ENCODE peak calls at places on chromosomes 6 and 20, in seven cellular contexts. P is tibial nerve, X is mucosa of descending colon, S is lung microvascular endothelial cell, K is AML-193, L is HTR-8/SVneo, R is fibroblast of lung. Z is an unnamed sample.
A peak's percentile ranks its signal among the peaks of the same experiment; 100 is the strongest.

GRCh38 chr6:958531-958930 is 265.6 kb upstream of the EXOC2 start:
- DNase-seq in K (no peak), P (no peak), S (no peak), X (no peak), R (peak; percentile 88), L (no peak), Z (no peak)

GRCh38 chr6:110618591-110619267 is 142.3 kb upstream of the SLC22A16 start:
- DNase-seq in X (no peak), K (no peak), R (peak; percentile 15), S (peak; percentile 52), P (no peak), L (peak; percentile 6), Z (no peak)

GRCh38 chr6:140078552-140079126 is 704.2 kb upstream of the CITED2 start:
- DNase-seq in L (peak; percentile 33), X (no peak), R (peak; percentile 96), P (no peak), K (no peak), S (peak; percentile 55), Z (no peak)

GRCh38 chr20:50713677-50714101 is 17.7 kb upstream of the PARD6B start:
- DNase-seq in X (no peak), P (peak; percentile 48), R (peak; percentile 73), K (no peak), L (peak; percentile 72), S (no peak), Z (no peak)

GRCh38 chr20:37741055-37741454 is 47.2 kb downstream of the CTNNBL1 start:
- DNase-seq in P (no peak), X (no peak), L (no peak), S (no peak), R (peak; percentile 35), K (no peak), Z (no peak)

GRCh38 chr6:140415266-140415665 is 1040.8 kb upstream of the CITED2 start:
- DNase-seq in X (no peak), L (no peak), S (no peak), R (no peak), K (no peak), P (no peak), Z (no peak)

GRCh38 chr6:167668019-167668753 is 158.5 kb upstream of the AFDN start:
- DNase-seq in L (no peak), R (no peak), S (peak; percentile 98), X (no peak), K (no peak), P (peak; percentile 56), Z (no peak)

GRCh38 chr6:25423358-25423757 is 144.2 kb downstream of the CARMIL1 start:
- DNase-seq in X (no peak), S (no peak), K (no peak), L (no peak), P (no peak), R (no peak), Z (no peak)

GRCh38 chr6:17910178-17910577 is 77.3 kb downstream of the KIF13A start:
- DNase-seq in K (no peak), X (no peak), R (peak; percentile 27), L (no peak), S (peak; percentile 10), P (no peak), Z (no peak)

GRCh38 chr6:143279385-143279784 is 171.1 kb downstream of the ADAT2 start:
- DNase-seq in L (peak; percentile 27), S (peak; percentile 62), P (no peak), X (no peak), R (peak; percentile 15), K (peak; percentile 15), Z (no peak)

GRCh38 chr20:40698744-40699143 is 9.7 kb upstream of the MAFB start:
- DNase-seq in K (no peak), S (no peak), P (no peak), R (no peak), L (no peak), X (no peak), Z (no peak)